ENCODE peak calls at places on chromosome 15, in seven cellular contexts. One of them, this sample, is unnamed.

GRCh38 chr15:52076889-52077781 is 35.4 kb downstream of the BCL2L10 start:
- DNase-seq in AG08395: peak
- DNase-seq in endodermal cell: no peak
- DNase-seq in NCI-H2227 treated with DMSO at 0.1 percent for 48 hours: no peak
- DNase-seq in HS-5: peak
- DNase-seq in ureter: no peak
- DNase-seq in GM10248: peak
- DNase-seq in this sample: peak

GRCh38 chr15:70478251-70478990 is 284.9 kb downstream of the UACA start:
- DNase-seq in ureter: no peak
- DNase-seq in GM10248: peak
- DNase-seq in HS-5: no peak
- DNase-seq in AG08395: no peak
- DNase-seq in endodermal cell: no peak
- DNase-seq in NCI-H2227 treated with DMSO at 0.1 percent for 48 hours: peak
- DNase-seq in this sample: no peak

GRCh38 chr15:67343206-67343605 is 88.6 kb downstream of the IQCH start:
- DNase-seq in NCI-H2227 treated with DMSO at 0.1 percent for 48 hours: no peak
- DNase-seq in GM10248: no peak
- DNase-seq in HS-5: no peak
- DNase-seq in ureter: no peak
- DNase-seq in AG08395: no peak
- DNase-seq in endodermal cell: no peak
- DNase-seq in this sample: no peak

GRCh38 chr15:55235637-55236036 is 38.9 kb upstream of the RSL24D1 start:
- DNase-seq in GM10248: no peak
- DNase-seq in AG08395: no peak
- DNase-seq in endodermal cell: no peak
- DNase-seq in NCI-H2227 treated with DMSO at 0.1 percent for 48 hours: no peak
- DNase-seq in HS-5: no peak
- DNase-seq in ureter: no peak
- DNase-seq in this sample: no peak

GRCh38 chr15:33234019-33234418 is 39.5 kb upstream of the FMN1 start:
- DNase-seq in ureter: no peak
- DNase-seq in AG08395: peak
- DNase-seq in NCI-H2227 treated with DMSO at 0.1 percent for 48 hours: peak
- DNase-seq in HS-5: peak
- DNase-seq in endodermal cell: no peak
- DNase-seq in GM10248: no peak
- DNase-seq in this sample: no peak

GRCh38 chr15:38073278-38073930 is 139.0 kb downstream of the TMCO5A start:
- DNase-seq in AG08395: no peak
- DNase-seq in ureter: peak
- DNase-seq in GM10248: no peak
- DNase-seq in NCI-H2227 treated with DMSO at 0.1 percent for 48 hours: peak
- DNase-seq in endodermal cell: peak
- DNase-seq in HS-5: no peak
- DNase-seq in this sample: no peak

GRCh38 chr15:92521624-92522008 is 127.9 kb downstream of the ST8SIA2 start:
- DNase-seq in NCI-H2227 treated with DMSO at 0.1 percent for 48 hours: peak
- DNase-seq in endodermal cell: peak
- DNase-seq in HS-5: peak
- DNase-seq in GM10248: peak
- DNase-seq in AG08395: peak
- DNase-seq in ureter: peak
- DNase-seq in this sample: peak

GRCh38 chr15:93987068-93987467 is 244.3 kb upstream of the MCTP2 start:
- DNase-seq in endodermal cell: no peak
- DNase-seq in GM10248: no peak
- DNase-seq in NCI-H2227 treated with DMSO at 0.1 percent for 48 hours: no peak
- DNase-seq in HS-5: no peak
- DNase-seq in ureter: no peak
- DNase-seq in AG08395: no peak
- DNase-seq in this sample: no peak

GRCh38 chr15:45134682-45135604 is 5.1 kb downstream of the DUOX1 start:
- DNase-seq in endodermal cell: peak
- DNase-seq in AG08395: no peak
- DNase-seq in ureter: no peak
- DNase-seq in NCI-H2227 treated with DMSO at 0.1 percent for 48 hours: no peak
- DNase-seq in GM10248: no peak
- DNase-seq in HS-5: no peak
- DNase-seq in this sample: no peak

GRCh38 chr15:68550498-68551295 is 28.1 kb upstream of the CORO2B start:
- DNase-seq in endodermal cell: peak
- DNase-seq in NCI-H2227 treated with DMSO at 0.1 percent for 48 hours: peak
- DNase-seq in AG08395: peak
- DNase-seq in GM10248: peak
- DNase-seq in HS-5: no peak
- DNase-seq in ureter: peak
- DNase-seq in this sample: no peak

GRCh38 chr15:25249236-25250010 is 189.4 kb downstream of the UBE3A start:
- DNase-seq in HS-5: no peak
- DNase-seq in endodermal cell: peak
- DNase-seq in GM10248: no peak
- DNase-seq in AG08395: no peak
- DNase-seq in NCI-H2227 treated with DMSO at 0.1 percent for 48 hours: no peak
- DNase-seq in ureter: no peak
- DNase-seq in this sample: no peak

GRCh38 chr15:90062023-90062728 is 40.1 kb downstream of the IDH2 start:
- DNase-seq in GM10248: no peak
- DNase-seq in HS-5: no peak
- DNase-seq in AG08395: no peak
- DNase-seq in ureter: peak
- DNase-seq in endodermal cell: peak
- DNase-seq in NCI-H2227 treated with DMSO at 0.1 percent for 48 hours: no peak
- DNase-seq in this sample: no peak

GRCh38 chr15:31308185-31308639 is 18.4 kb upstream of the KLF13 start:
- DNase-seq in AG08395: no peak
- DNase-seq in HS-5: no peak
- DNase-seq in ureter: no peak
- DNase-seq in endodermal cell: peak
- DNase-seq in NCI-H2227 treated with DMSO at 0.1 percent for 48 hours: no peak
- DNase-seq in GM10248: peak
- DNase-seq in this sample: no peak

This sample was measured in GM12878.